ENCODE peak calls at places on chromosome 19, in eight cellular contexts. E, R, D, C, N, U, V and J are unnamed samples.

GRCh38 chr19:16143399-16144215 is at the start of gene HSH2D:
- DNase-seq in E (peak; percentile 86), R (peak; percentile 94), D (peak; percentile 92), C (peak; percentile 47), N (peak; percentile 79), U (peak; percentile 77), V (no peak), J (peak; percentile 95)

GRCh38 chr19:5436101-5436947 is 18.9 kb upstream of the ZNRF4 start:
- DNase-seq in E (peak; percentile 96), R (no peak), D (no peak), C (peak; percentile 31), N (no peak), U (no peak), V (no peak), J (no peak)

GRCh38 chr19:401836-402535 is 7.0 kb downstream of the C2CD4C start:
- DNase-seq in E (no peak), R (no peak), D (no peak), C (no peak), N (no peak), U (no peak), V (no peak), J (no peak)

GRCh38 chr19:38766276-38767047 is 6.9 kb downstream of the LGALS7 start:
- DNase-seq in E (no peak), R (no peak), D (no peak), C (no peak), N (no peak), U (no peak), V (no peak), J (no peak)

GRCh38 chr19:16262618-16263017 is 62.0 kb upstream of the KLF2 start:
- DNase-seq in E (no peak), R (no peak), D (no peak), C (no peak), N (no peak), U (no peak), V (no peak), J (peak; percentile 89)

GRCh38 chr19:7872306-7873204 is 1.6 kb downstream of the PRR36 start:
- DNase-seq in E (no peak), R (no peak), D (no peak), C (no peak), N (no peak), U (no peak), V (no peak), J (no peak)

GRCh38 chr19:55251296-55252081 is 7.3 kb downstream of the PPP6R1 start:
- DNase-seq in E (no peak), R (peak; percentile 70), D (peak; percentile 57), C (no peak), N (peak; percentile 49), U (no peak), V (no peak), J (no peak)

GRCh38 chr19:16931306-16931705 is 42.5 kb downstream of the F2RL3 start:
- DNase-seq in E (no peak), R (peak; percentile 20), D (no peak), C (no peak), N (no peak), U (no peak), V (no peak), J (no peak)

GRCh38 chr19:20247016-20247683 is 80.1 kb downstream of the ZNF486 start:
- DNase-seq in E (peak; percentile 69), R (no peak), D (peak; percentile 82), C (no peak), N (peak; percentile 85), U (no peak), V (no peak), J (peak; percentile 54)

GRCh38 chr19:38394488-38394887 is 6.0 kb downstream of the SPRED3 start:
- DNase-seq in E (peak; percentile 99), R (no peak), D (no peak), C (no peak), N (no peak), U (no peak), V (no peak), J (no peak)

GRCh38 chr19:18160441-18160791 is 7.5 kb downstream of the PIK3R2 start:
- DNase-seq in E (no peak), R (no peak), D (no peak), C (no peak), N (no peak), U (no peak), V (no peak), J (no peak)

GRCh38 chr19:1311543-1312091 is 25.9 kb downstream of the EFNA2 start:
- DNase-seq in E (no peak), R (no peak), D (no peak), C (no peak), N (no peak), U (no peak), V (no peak), J (no peak)

GRCh38 chr19:30471441-30471840 is 99.3 kb downstream of the ZNF536 start:
- DNase-seq in E (no peak), R (no peak), D (no peak), C (no peak), N (no peak), U (no peak), V (no peak), J (no peak)

GRCh38 chr19:55549500-55550320 is 4.4 kb upstream of the SBK3 start:
- DNase-seq in E (peak; percentile 83), R (peak; percentile 94), D (no peak), C (peak; percentile 39), N (peak; percentile 78), U (peak; percentile 34), V (no peak), J (no peak)

GRCh38 chr19:21482863-21483276 is 22.5 kb upstream of the ZNF429 start:
- DNase-seq in E (peak; percentile 83), R (no peak), D (peak; percentile 82), C (peak; percentile 62), N (peak; percentile 66), U (peak; percentile 7), V (no peak), J (peak; percentile 73)

GRCh38 chr19:6769006-6769637 is 1.9 kb upstream of the SH2D3A start:
- DNase-seq in E (peak; percentile 74), R (no peak), D (peak; percentile 82), C (no peak), N (no peak), U (no peak), V (no peak), J (no peak)

GRCh38 chr19:42412223-42412622 is 15.0 kb downstream of the LIPE start:
- DNase-seq in E (peak; percentile 48), R (peak; percentile 53), D (no peak), C (no peak), N (no peak), U (no peak), V (no peak), J (no peak)

GRCh38 chr19:32227561-32228165 is 117.7 kb upstream of the ZNF507 start:
- DNase-seq in E (peak; percentile 72), R (no peak), D (no peak), C (no peak), N (no peak), U (no peak), V (no peak), J (no peak)

GRCh38 chr19:8259922-8260247 is 48.3 kb downstream of the CD320 start:
- DNase-seq in E (no peak), R (no peak), D (no peak), C (no peak), N (no peak), U (no peak), V (no peak), J (peak; percentile 2)

GRCh38 chr19:48120505-48120904 is 9.9 kb upstream of the PLA2G4C start:
- DNase-seq in E (no peak), R (no peak), D (no peak), C (no peak), N (no peak), U (no peak), V (no peak), J (no peak)

GRCh38 chr19:48639483-48640375 is 2.5 kb upstream of the DBP start:
- DNase-seq in E (peak; percentile 63), R (peak; percentile 48), D (no peak), C (peak; percentile 34), N (no peak), U (no peak), V (no peak), J (no peak)

GRCh38 chr19:14063100-14063499 is 1.2 kb upstream of the PALM3 start:
- DNase-seq in E (no peak), R (no peak), D (no peak), C (no peak), N (no peak), U (no peak), V (no peak), J (no peak)
- H3K4me1 ChIP-seq in E (peaks cover 8% of the 10 kb centered on the region), R (peaks cover 21% of the 10 kb centered on the region), D (no peaks in the 10 kb centered on the region), C (peaks cover 5% of the 10 kb centered on the region), N (peaks cover 35% of the 10 kb centered on the region), U (peaks cover 20% of the 10 kb centered on the region), V (no peaks in the 10 kb centered on the region), J (peaks cover 43% of the 10 kb centered on the region)

GRCh38 chr19:11098861-11099260 is 9.6 kb downstream of the LDLR start:
- DNase-seq in E (no peak), R (no peak), D (no peak), C (no peak), N (no peak), U (no peak), V (no peak), J (no peak)

GRCh38 chr19:11100064-11100463 is 10.8 kb downstream of the LDLR start:
- DNase-seq in E (no peak), R (no peak), D (no peak), C (no peak), N (no peak), U (no peak), V (no peak), J (no peak)

GRCh38 chr19:11101057-11101456 is 11.8 kb downstream of the LDLR start:
- DNase-seq in E (no peak), R (no peak), D (no peak), C (no peak), N (no peak), U (no peak), V (no peak), J (no peak)

GRCh38 chr19:11096210-11096841 is 7.1 kb downstream of the LDLR start:
- DNase-seq in E (no peak), R (peak; percentile 58), D (no peak), C (peak; percentile 79), N (peak; percentile 85), U (no peak), V (no peak), J (no peak)

DNA sequence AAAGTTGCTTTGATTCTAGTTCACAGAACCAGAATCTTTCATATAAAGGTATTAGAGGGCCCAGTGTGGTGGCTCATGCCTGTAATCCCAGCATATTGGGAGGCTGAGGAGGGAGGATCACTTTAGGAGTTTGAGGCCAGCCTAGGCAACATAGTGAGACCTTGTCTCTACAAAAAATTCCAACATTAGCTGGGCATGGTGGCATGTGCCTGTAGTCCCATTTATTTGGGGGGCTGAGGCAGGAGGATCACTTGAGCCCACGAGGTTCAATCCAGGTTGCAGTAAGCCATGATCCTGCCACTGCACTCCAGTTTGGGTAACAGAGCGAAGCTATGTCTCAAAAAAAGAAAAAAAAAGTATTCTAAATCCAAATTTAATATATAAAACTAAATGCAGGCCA is 9.1 kb downstream of the LDLR start:
- DNase-seq in E (no peak), R (no peak), D (no peak), C (no peak), N (no peak), U (no peak), V (no peak), J (no peak)
- H3K4me1 ChIP-seq in E (peaks cover 16% of the 10 kb centered on the region), R (peaks cover 36% of the 10 kb centered on the region), D (peaks cover 4% of the 10 kb centered on the region), C (peaks cover 45% of the 10 kb centered on the region), N (peaks cover 32% of the 10 kb centered on the region), U (peaks cover 31% of the 10 kb centered on the region), V (peaks cover 16% of the 10 kb centered on the region), J (peaks cover 33% of the 10 kb centered on the region)

GRCh38 chr19:3373971-3374368 is 7.6 kb downstream of the NFIC start:
- DNase-seq in E (no peak), R (no peak), D (no peak), C (no peak), N (no peak), U (no peak), V (no peak), J (no peak)
- H3K4me1 ChIP-seq in E (peaks cover 12% of the 10 kb centered on the region), R (no peaks in the 10 kb centered on the region), D (no peaks in the 10 kb centered on the region), C (peaks cover 56% of the 10 kb centered on the region), N (peaks cover 45% of the 10 kb centered on the region), U (peaks cover 4% of the 10 kb centered on the region), V (peaks cover 45% of the 10 kb centered on the region), J (peaks cover 90% of the 10 kb centered on the region)

GRCh38 chr19:4058696-4059492 is 7.8 kb downstream of the ZBTB7A start:
- DNase-seq in E (peak; percentile 5), R (no peak), D (no peak), C (peak; percentile 42), N (no peak), U (no peak), V (no peak), J (no peak)
- H3K4me1 ChIP-seq in E (peaks cover 19% of the 10 kb centered on the region), R (peaks cover 63% of the 10 kb centered on the region), D (peaks cover 45% of the 10 kb centered on the region), C (peaks cover 64% of the 10 kb centered on the region), N (peaks cover 63% of the 10 kb centered on the region), U (peaks cover 57% of the 10 kb centered on the region), V (peaks cover 53% of the 10 kb centered on the region), J (peaks cover 62% of the 10 kb centered on the region)